ENCODE peak calls at places on chromosomes 6 and 20, in seven cellular contexts. One of them, this sample, is unnamed.

GRCh38 chr6:151681426-151682059 is 125.9 kb upstream of the ESR1 start:
- DNase-seq in breast epithelium: no peak
- DNase-seq in right lobe of liver: no peak
- DNase-seq in IMR-90: no peak
- DNase-seq in prostate gland: no peak
- DNase-seq in erythroblast: no peak
- DNase-seq in adrenal gland: no peak
- DNase-seq in this sample: peak

GRCh38 chr6:9272671-9273070 is 837.3 kb upstream of the SLC35B3 start:
- DNase-seq in breast epithelium: no peak
- DNase-seq in right lobe of liver: no peak
- DNase-seq in IMR-90: no peak
- DNase-seq in prostate gland: no peak
- DNase-seq in erythroblast: no peak
- DNase-seq in adrenal gland: no peak
- DNase-seq in this sample: no peak

GRCh38 chr6:15962449-15962764 is 166.5 kb upstream of the MYLIP start:
- DNase-seq in breast epithelium: no peak
- DNase-seq in right lobe of liver: no peak
- DNase-seq in IMR-90: peak
- DNase-seq in prostate gland: no peak
- DNase-seq in erythroblast: no peak
- DNase-seq in adrenal gland: no peak
- DNase-seq in this sample: no peak

GRCh38 chr6:29354980-29355379 is 13.7 kb downstream of the OR5V1 start:
- DNase-seq in breast epithelium: no peak
- DNase-seq in right lobe of liver: no peak
- DNase-seq in IMR-90: no peak
- DNase-seq in prostate gland: no peak
- DNase-seq in erythroblast: no peak
- DNase-seq in adrenal gland: no peak
- DNase-seq in this sample: no peak

GRCh38 chr20:45229264-45230056 is 8.3 kb downstream of the SEMG2 start:
- DNase-seq in breast epithelium: no peak
- DNase-seq in right lobe of liver: no peak
- DNase-seq in IMR-90: no peak
- DNase-seq in prostate gland: no peak
- DNase-seq in erythroblast: peak
- DNase-seq in adrenal gland: no peak
- DNase-seq in this sample: no peak

GRCh38 chr6:25042984-25043725 is 107.4 kb upstream of the RIPOR2 start:
- DNase-seq in breast epithelium: no peak
- DNase-seq in right lobe of liver: no peak
- DNase-seq in IMR-90: no peak
- DNase-seq in prostate gland: no peak
- DNase-seq in erythroblast: no peak
- DNase-seq in adrenal gland: no peak
- DNase-seq in this sample: no peak

GRCh38 chr6:100446115-100446921 is 18.4 kb downstream of the SIM1 start:
- DNase-seq in breast epithelium: no peak
- DNase-seq in right lobe of liver: no peak
- DNase-seq in IMR-90: no peak
- DNase-seq in prostate gland: no peak
- DNase-seq in erythroblast: no peak
- DNase-seq in adrenal gland: no peak
- DNase-seq in this sample: no peak

GRCh38 chr6:113565306-113565705 is 291.8 kb upstream of the MARCKS start:
- DNase-seq in breast epithelium: no peak
- DNase-seq in right lobe of liver: no peak
- DNase-seq in IMR-90: peak
- DNase-seq in prostate gland: no peak
- DNase-seq in erythroblast: no peak
- DNase-seq in adrenal gland: no peak
- DNase-seq in this sample: no peak

GRCh38 chr6:142680308-142680707 is 264.7 kb downstream of the HIVEP2 start:
- DNase-seq in breast epithelium: peak
- DNase-seq in right lobe of liver: no peak
- DNase-seq in IMR-90: no peak
- DNase-seq in prostate gland: peak
- DNase-seq in erythroblast: no peak
- DNase-seq in adrenal gland: no peak
- DNase-seq in this sample: no peak

GRCh38 chr20:9015984-9016324 is 52.9 kb upstream of the PLCB4 start:
- DNase-seq in breast epithelium: no peak
- DNase-seq in right lobe of liver: no peak
- DNase-seq in IMR-90: peak
- DNase-seq in prostate gland: no peak
- DNase-seq in erythroblast: no peak
- DNase-seq in adrenal gland: no peak
- DNase-seq in this sample: no peak

GRCh38 chr20:57828696-57829095 is 118.9 kb upstream of the PMEPA1 start:
- DNase-seq in breast epithelium: no peak
- DNase-seq in right lobe of liver: peak
- DNase-seq in IMR-90: no peak
- DNase-seq in prostate gland: no peak
- DNase-seq in erythroblast: no peak
- DNase-seq in adrenal gland: no peak
- DNase-seq in this sample: no peak

GRCh38 chr6:158639056-158639455 is 5.5 kb downstream of the DYNLT1 start:
- DNase-seq in breast epithelium: no peak
- DNase-seq in right lobe of liver: peak
- DNase-seq in IMR-90: no peak
- DNase-seq in prostate gland: no peak
- DNase-seq in erythroblast: no peak
- DNase-seq in adrenal gland: no peak
- DNase-seq in this sample: no peak

GRCh38 chr20:35490736-35491181 is 35.4 kb downstream of the CEP250 start:
- DNase-seq in breast epithelium: no peak
- DNase-seq in right lobe of liver: no peak
- DNase-seq in IMR-90: no peak
- DNase-seq in prostate gland: no peak
- DNase-seq in erythroblast: no peak
- DNase-seq in adrenal gland: no peak
- DNase-seq in this sample: no peak

GRCh38 chr6:90156861-90157260 is 139.8 kb downstream of the BACH2 start:
- DNase-seq in breast epithelium: no peak
- DNase-seq in right lobe of liver: no peak
- DNase-seq in IMR-90: no peak
- DNase-seq in prostate gland: no peak
- DNase-seq in erythroblast: no peak
- DNase-seq in adrenal gland: no peak
- DNase-seq in this sample: no peak

GRCh38 chr6:113920663-113921267 is 50.2 kb downstream of the HDAC2 start:
- DNase-seq in breast epithelium: no peak
- DNase-seq in right lobe of liver: no peak
- DNase-seq in IMR-90: no peak
- DNase-seq in prostate gland: no peak
- DNase-seq in erythroblast: peak
- DNase-seq in adrenal gland: no peak
- DNase-seq in this sample: no peak

GRCh38 chr6:170067257-170067656 is 223.6 kb downstream of the DLL1 start:
- DNase-seq in breast epithelium: no peak
- DNase-seq in right lobe of liver: peak
- DNase-seq in IMR-90: no peak
- DNase-seq in prostate gland: no peak
- DNase-seq in erythroblast: no peak
- DNase-seq in adrenal gland: no peak
- DNase-seq in this sample: no peak

GRCh38 chr6:11681770-11682169 is 96.8 kb downstream of the ADTRP start:
- DNase-seq in breast epithelium: no peak
- DNase-seq in right lobe of liver: no peak
- DNase-seq in IMR-90: no peak
- DNase-seq in prostate gland: no peak
- DNase-seq in erythroblast: no peak
- DNase-seq in adrenal gland: no peak
- DNase-seq in this sample: no peak

DNA sequence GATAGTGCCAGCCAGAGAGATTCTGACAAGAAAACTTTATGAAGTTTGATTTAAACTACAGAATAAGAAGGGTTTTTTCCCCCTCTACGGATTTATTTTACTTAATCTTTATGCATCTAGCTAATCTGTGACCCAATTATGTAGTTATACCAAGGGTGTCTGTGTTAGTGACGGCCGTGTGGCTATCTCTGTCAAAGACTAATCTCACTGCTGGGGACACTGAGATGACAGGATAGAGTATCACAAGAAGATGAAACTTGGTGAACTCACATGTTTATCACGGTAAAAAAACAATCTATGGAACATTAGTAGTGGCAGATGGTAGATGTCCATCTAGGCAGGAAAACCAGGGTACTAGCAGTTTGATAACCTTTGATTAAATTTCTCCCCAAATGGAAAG is 149.7 kb downstream of the AHI1 start:
- DNase-seq in breast epithelium: no peak
- DNase-seq in right lobe of liver: no peak
- DNase-seq in IMR-90: no peak
- DNase-seq in prostate gland: no peak
- DNase-seq in erythroblast: peak
- DNase-seq in adrenal gland: no peak
- DNase-seq in this sample: no peak
- TF ChIP-seq POLR2A in breast epithelium: no peak
- TF ChIP-seq POLR2A in right lobe of liver: no peak
- TF ChIP-seq POLR2A in IMR-90: no peak
- TF ChIP-seq POLR2A in prostate gland: no peak
- TF ChIP-seq POLR2A in erythroblast: no peak
- TF ChIP-seq POLR2A in adrenal gland: no peak
- TF ChIP-seq POLR2A in this sample: no peak

DNA sequence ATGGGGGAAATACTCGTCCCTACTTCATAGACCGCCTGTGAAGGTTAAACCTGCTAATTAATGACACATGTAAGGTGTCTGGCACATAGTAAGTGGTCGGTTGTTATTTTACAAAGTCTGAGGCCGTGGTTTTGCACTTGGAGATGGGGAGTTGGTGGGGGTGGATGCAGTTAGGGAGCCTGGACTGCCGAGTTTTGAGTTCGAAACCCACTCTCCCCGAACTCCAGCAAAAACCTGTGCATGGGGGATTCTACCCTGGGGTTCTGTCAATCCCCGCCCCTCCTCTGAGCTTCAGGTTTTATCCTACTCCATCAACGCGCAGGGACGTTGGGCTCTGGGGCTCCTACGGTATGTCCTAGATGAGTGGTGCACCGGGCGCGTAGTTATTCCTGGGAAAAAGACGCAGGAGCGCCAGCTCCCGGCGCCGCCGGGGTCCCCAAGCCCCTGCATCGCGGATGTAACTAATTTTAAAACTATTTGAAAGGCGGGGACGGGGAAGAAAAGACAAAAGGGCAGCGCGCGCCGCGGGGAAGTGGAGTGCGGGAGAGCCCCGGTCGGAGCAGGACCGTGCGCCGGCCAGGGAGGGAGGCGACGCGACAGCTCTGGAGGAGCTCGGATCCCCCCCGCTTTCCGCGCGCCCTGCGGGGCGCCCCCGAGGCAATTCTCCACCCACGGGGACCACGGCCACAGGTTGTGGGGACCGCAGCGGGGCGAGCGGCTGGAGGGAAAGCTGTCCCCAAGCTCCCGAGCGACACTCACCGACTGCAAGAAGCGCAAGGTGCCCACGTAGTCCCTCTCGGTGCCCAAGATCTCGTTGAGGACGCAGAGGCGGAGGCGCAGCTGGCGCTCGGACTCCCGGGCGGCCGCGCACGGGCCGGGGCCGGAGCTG is 672 bp downstream of the PREX1 start:
- DNase-seq in breast epithelium: no peak
- DNase-seq in right lobe of liver: no peak
- DNase-seq in IMR-90: no peak
- DNase-seq in prostate gland: no peak
- DNase-seq in erythroblast: peak
- DNase-seq in adrenal gland: no peak
- DNase-seq in this sample: no peak
- TF ChIP-seq POLR2A in breast epithelium: no peak
- TF ChIP-seq POLR2A in right lobe of liver: no peak
- TF ChIP-seq POLR2A in IMR-90: no peak
- TF ChIP-seq POLR2A in prostate gland: no peak
- TF ChIP-seq POLR2A in erythroblast: no peak
- TF ChIP-seq POLR2A in adrenal gland: no peak
- TF ChIP-seq POLR2A in this sample: no peak

GRCh38 chr20:34088871-34089479 is 23.1 kb downstream of the EIF2S2 start:
- DNase-seq in breast epithelium: no peak
- DNase-seq in right lobe of liver: no peak
- DNase-seq in IMR-90: no peak
- DNase-seq in prostate gland: no peak
- DNase-seq in erythroblast: no peak
- DNase-seq in adrenal gland: peak
- DNase-seq in this sample: no peak

GRCh38 chr20:34090645-34091044 is 21.4 kb downstream of the EIF2S2 start:
- DNase-seq in breast epithelium: no peak
- DNase-seq in right lobe of liver: no peak
- DNase-seq in IMR-90: no peak
- DNase-seq in prostate gland: no peak
- DNase-seq in erythroblast: no peak
- DNase-seq in adrenal gland: no peak
- DNase-seq in this sample: no peak

GRCh38 chr20:34091637-34092200 is 20.3 kb downstream of the EIF2S2 start:
- DNase-seq in breast epithelium: no peak
- DNase-seq in right lobe of liver: no peak
- DNase-seq in IMR-90: no peak
- DNase-seq in prostate gland: no peak
- DNase-seq in erythroblast: no peak
- DNase-seq in adrenal gland: peak
- DNase-seq in this sample: no peak

GRCh38 chr20:34088305-34088870 is 23.7 kb downstream of the EIF2S2 start:
- DNase-seq in breast epithelium: no peak
- DNase-seq in right lobe of liver: no peak
- DNase-seq in IMR-90: no peak
- DNase-seq in prostate gland: no peak
- DNase-seq in erythroblast: no peak
- DNase-seq in adrenal gland: peak
- DNase-seq in this sample: no peak

DNA sequence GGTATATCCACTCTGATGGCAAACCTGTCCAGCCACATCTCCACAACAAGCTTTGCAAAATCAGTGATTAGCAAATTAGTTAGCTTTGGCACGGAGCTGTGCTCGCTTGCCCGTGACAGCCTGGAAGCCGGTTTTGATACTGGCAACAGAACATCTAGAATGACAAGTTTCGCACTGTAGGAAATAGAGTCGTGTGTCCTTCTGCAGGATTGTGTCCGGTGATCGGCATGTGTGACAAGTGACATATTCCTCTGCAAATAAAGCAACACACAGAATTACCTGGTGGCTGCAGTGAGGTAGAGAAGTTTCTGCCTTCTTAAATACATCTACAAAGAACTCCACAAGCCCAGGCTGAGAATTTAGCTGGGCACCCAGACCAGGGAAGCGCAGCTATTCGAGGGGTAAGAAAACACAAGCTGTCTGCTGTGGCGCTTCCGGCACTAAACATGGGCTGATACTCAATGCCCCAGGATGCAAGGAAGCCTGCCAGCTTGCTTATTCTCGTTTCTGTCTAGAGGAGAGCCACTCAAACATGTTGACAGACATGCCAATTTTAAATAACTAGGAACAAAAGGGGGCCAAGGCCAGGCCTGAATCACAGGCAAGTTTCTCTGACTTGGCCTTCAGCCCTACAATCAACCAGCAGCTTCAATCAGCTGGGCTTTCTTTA is 22.3 kb downstream of the EIF2S2 start:
- DNase-seq in breast epithelium: no peak
- DNase-seq in right lobe of liver: no peak
- DNase-seq in IMR-90: no peak
- DNase-seq in prostate gland: peak
- DNase-seq in erythroblast: no peak
- DNase-seq in adrenal gland: peak
- DNase-seq in this sample: peak
- TF ChIP-seq POLR2A in breast epithelium: no peak
- TF ChIP-seq POLR2A in right lobe of liver: no peak
- TF ChIP-seq POLR2A in IMR-90: no peak
- TF ChIP-seq POLR2A in prostate gland: no peak
- TF ChIP-seq POLR2A in erythroblast: no peak
- TF ChIP-seq POLR2A in adrenal gland: no peak
- TF ChIP-seq POLR2A in this sample: no peak

GRCh38 chr6:116060572-116061283 is at the start of gene FRK:
- DNase-seq in breast epithelium: peak
- DNase-seq in right lobe of liver: peak
- DNase-seq in IMR-90: peak
- DNase-seq in prostate gland: peak
- DNase-seq in erythroblast: no peak
- DNase-seq in adrenal gland: no peak
- DNase-seq in this sample: peak
- TF ChIP-seq POLR2A in breast epithelium: no peak
- TF ChIP-seq POLR2A in right lobe of liver: peak
- TF ChIP-seq POLR2A in IMR-90: no peak
- TF ChIP-seq POLR2A in prostate gland: peak
- TF ChIP-seq POLR2A in erythroblast: no peak
- TF ChIP-seq POLR2A in adrenal gland: no peak
- TF ChIP-seq POLR2A in this sample: no peak

This sample was measured in heart left ventricle.